ENCODE peak calls at places on chromosomes 16 and 17, in eight cellular contexts. V, J, Q, S, Z, I, B and N are unnamed samples.

GRCh38 chr17:74732042-74732846 is 4.8 kb upstream of the RAB37 start:
- DNase-seq in S (no peak), B (no peak), I (no peak), Q (no peak), V (no peak), Z (no peak), J (no peak), N (no peak)

GRCh38 chr16:57741660-57742191 is 6.2 kb downstream of the KATNB1 start:
- DNase-seq in Q (no peak), V (no peak), B (no peak), S (no peak), Z (no peak), J (no peak), I (no peak), N (no peak)

GRCh38 chr17:2174471-2175293 is 119.8 kb downstream of the HIC1 start:
- DNase-seq in Z (no peak), I (no peak), Q (peak), B (peak), V (peak), S (peak), J (no peak), N (no peak)

GRCh38 chr16:28884045-28884444 is 5.8 kb downstream of the ATP2A1 start:
- DNase-seq in Q (no peak), J (no peak), S (no peak), V (no peak), I (no peak), B (no peak), Z (no peak), N (no peak)

GRCh38 chr16:57409065-57409464 is 4.5 kb downstream of the CCL17 start:
- DNase-seq in B (no peak), J (no peak), S (no peak), V (no peak), I (no peak), Z (no peak), Q (no peak), N (no peak)

GRCh38 chr17:1976683-1977064 is 48.5 kb downstream of the RTN4RL1 start:
- DNase-seq in V (no peak), J (no peak), Q (no peak), S (no peak), B (no peak), I (no peak), Z (no peak), N (no peak)

GRCh38 chr16:69225136-69225535 is 38.2 kb downstream of the SNTB2 start:
- DNase-seq in S (no peak), Q (no peak), I (no peak), Z (no peak), J (no peak), V (no peak), B (no peak), N (no peak)

GRCh38 chr17:4205917-4206316 is 57.9 kb downstream of the ANKFY1 start:
- DNase-seq in V (no peak), B (no peak), Q (no peak), S (no peak), J (no peak), I (no peak), Z (no peak), N (no peak)

GRCh38 chr17:49849711-49850610 is 2.1 kb upstream of the TAC4 start:
- DNase-seq in I (no peak), Z (no peak), B (no peak), S (no peak), J (no peak), V (no peak), Q (no peak), N (no peak)

GRCh38 chr17:68238488-68238887 is 9.4 kb upstream of the AMZ2 start:
- DNase-seq in Q (no peak), B (no peak), J (no peak), V (no peak), Z (no peak), S (no peak), I (no peak), N (no peak)

GRCh38 chr17:50094753-50095616 is at the start of gene PDK2:
- DNase-seq in Z (peak), J (peak), Q (peak), S (peak), V (peak), I (peak), B (peak), N (no peak)

GRCh38 chr17:16980813-16981731 is 9.2 kb upstream of the TNFRSF13B start:
- DNase-seq in Q (no peak), I (peak), Z (no peak), V (no peak), B (no peak), S (peak), J (peak), N (no peak)

GRCh38 chr16:49858200-49859129 is 2.6 kb upstream of the ZNF423 start:
- DNase-seq in B (peak), I (no peak), V (peak), S (peak), Z (peak), J (no peak), Q (peak), N (no peak)

GRCh38 chr17:47295037-47295873 is 28.5 kb upstream of the EFCAB13 start:
- DNase-seq in Z (no peak), B (no peak), Q (no peak), S (no peak), J (no peak), V (no peak), I (no peak), N (no peak)

GRCh38 chr17:62750502-62751349 is 57.4 kb downstream of the MARCHF10 start:
- DNase-seq in Q (peak), S (no peak), B (no peak), J (no peak), V (peak), I (peak), Z (no peak), N (peak)

GRCh38 chr17:61597606-61598005 is 6.6 kb upstream of the NACA2 start:
- DNase-seq in J (no peak), Z (no peak), I (no peak), B (no peak), Q (no peak), V (no peak), S (no peak), N (no peak)

GRCh38 chr17:50660042-50660886 is 25.6 kb downstream of the ABCC3 start:
- DNase-seq in I (no peak), V (no peak), J (no peak), S (peak), Q (no peak), B (no peak), Z (peak), N (no peak)

GRCh38 chr17:57395721-57396321 is 139.5 kb downstream of the MSI2 start:
- DNase-seq in J (no peak), Z (no peak), B (no peak), I (no peak), S (no peak), Q (no peak), V (no peak), N (no peak)

GRCh38 chr16:83958137-83958810 is 5.2 kb downstream of the OSGIN1 start:
- DNase-seq in Q (no peak), I (peak), S (no peak), J (no peak), Z (no peak), V (no peak), B (no peak), N (no peak)

GRCh38 chr17:358491-359133 is 6.0 kb upstream of the RPH3AL start:
- DNase-seq in B (no peak), I (no peak), S (no peak), J (no peak), Q (no peak), Z (no peak), V (no peak), N (no peak)

GRCh38 chr17:4771519-4772234 is at the start of gene TM4SF5:
- DNase-seq in S (no peak), B (peak), Q (no peak), Z (no peak), I (peak), V (no peak), J (no peak), N (no peak)

GRCh38 chr16:64250866-64251265 is 871.0 kb downstream of the CDH11 start:
- DNase-seq in Z (no peak), J (no peak), I (no peak), B (no peak), Q (no peak), S (peak), V (peak), N (no peak)

GRCh38 chr17:79065105-79065670 is 9.4 kb upstream of the ENGASE start:
- DNase-seq in I (peak), J (no peak), V (peak), B (peak), Q (peak), Z (peak), S (peak), N (no peak)

GRCh38 chr17:74002241-74002640 is 201.2 kb upstream of the RPL38 start:
- DNase-seq in Z (no peak), B (no peak), J (no peak), Q (no peak), S (no peak), I (no peak), V (no peak), N (no peak)

GRCh38 chr17:79023886-79024771 is at the start of gene C1QTNF1:
- DNase-seq in B (peak), I (peak), Z (peak), Q (peak), J (no peak), S (peak), V (no peak), N (no peak)

GRCh38 chr16:56748191-56748590 is 18.3 kb downstream of the NUP93 start:
- DNase-seq in V (no peak), J (no peak), Z (no peak), B (no peak), Q (no peak), S (no peak), I (no peak), N (no peak)

GRCh38 chr16:65415460-65415859 is 293.6 kb upstream of the CDH11 start:
- DNase-seq in S (peak), V (peak), I (no peak), Z (no peak), B (no peak), Q (no peak), J (no peak), N (no peak)

GRCh38 chr16:78364501-78364900 is 265.0 kb downstream of the WWOX start:
- DNase-seq in J (no peak), Q (no peak), B (no peak), S (no peak), V (no peak), I (no peak), Z (no peak), N (no peak)

GRCh38 chr17:17191346-17191792 is 14.8 kb downstream of the PLD6 start:
- DNase-seq in I (peak), Z (no peak), J (no peak), Q (no peak), S (peak), B (no peak), V (peak), N (no peak)

GRCh38 chr16:85736924-85737323 is 14.0 kb downstream of the C16orf74 start:
- DNase-seq in V (no peak), B (no peak), Q (no peak), I (no peak), J (no peak), S (no peak), Z (no peak), N (no peak)

GRCh38 chr16:27325736-27326135 is 12.0 kb downstream of the IL4R start:
- DNase-seq in Z (no peak), I (no peak), J (no peak), B (no peak), Q (no peak), V (no peak), S (no peak), N (no peak)

GRCh38 chr17:7807206-7807605 is 26.8 kb upstream of the KDM6B start:
- DNase-seq in S (no peak), B (no peak), Q (no peak), J (no peak), Z (no peak), V (no peak), I (no peak), N (no peak)

GRCh38 chr16:10376229-10376628 is 9.6 kb upstream of the ATF7IP2 start:
- DNase-seq in S (no peak), J (no peak), B (no peak), Q (no peak), Z (no peak), I (no peak), V (no peak), N (no peak)

GRCh38 chr16:48172682-48173081 is 16.9 kb upstream of the ABCC12 start:
- DNase-seq in I (no peak), S (no peak), Q (no peak), Z (no peak), V (no peak), J (no peak), B (peak), N (no peak)

GRCh38 chr16:1003551-1004347 is 22.2 kb downstream of the SOX8 start:
- DNase-seq in B (no peak), Q (no peak), Z (no peak), I (no peak), V (peak), S (peak), J (no peak), N (no peak)

GRCh38 chr17:45425984-45426413 is 6.7 kb downstream of the ARHGAP27 start:
- DNase-seq in J (no peak), S (no peak), V (no peak), Q (no peak), Z (no peak), B (peak), I (no peak), N (no peak)

GRCh38 chr17:45423304-45423703 is 9.4 kb downstream of the ARHGAP27 start:
- DNase-seq in J (no peak), V (no peak), S (no peak), I (no peak), B (no peak), Z (no peak), Q (no peak), N (no peak)

GRCh38 chr17:45423936-45424335 is 8.7 kb downstream of the ARHGAP27 start:
- DNase-seq in I (no peak), Q (no peak), J (no peak), V (no peak), Z (no peak), B (no peak), S (no peak), N (no peak)

GRCh38 chr17:45425125-45425983 is 7.3 kb downstream of the ARHGAP27 start:
- DNase-seq in V (peak), S (peak), Q (peak), B (peak), J (no peak), I (peak), Z (peak), N (peak)

GRCh38 chr17:45424769-45425124 is 7.9 kb downstream of the ARHGAP27 start:
- DNase-seq in Z (no peak), Q (no peak), V (no peak), S (no peak), I (no peak), J (no peak), B (no peak), N (no peak)
- H3K4me2 ChIP-seq in Z (peak), Q (peak), V (no peak), S (no peak), I (peak), J (no peak), B (peak), N (peak)

DNA sequence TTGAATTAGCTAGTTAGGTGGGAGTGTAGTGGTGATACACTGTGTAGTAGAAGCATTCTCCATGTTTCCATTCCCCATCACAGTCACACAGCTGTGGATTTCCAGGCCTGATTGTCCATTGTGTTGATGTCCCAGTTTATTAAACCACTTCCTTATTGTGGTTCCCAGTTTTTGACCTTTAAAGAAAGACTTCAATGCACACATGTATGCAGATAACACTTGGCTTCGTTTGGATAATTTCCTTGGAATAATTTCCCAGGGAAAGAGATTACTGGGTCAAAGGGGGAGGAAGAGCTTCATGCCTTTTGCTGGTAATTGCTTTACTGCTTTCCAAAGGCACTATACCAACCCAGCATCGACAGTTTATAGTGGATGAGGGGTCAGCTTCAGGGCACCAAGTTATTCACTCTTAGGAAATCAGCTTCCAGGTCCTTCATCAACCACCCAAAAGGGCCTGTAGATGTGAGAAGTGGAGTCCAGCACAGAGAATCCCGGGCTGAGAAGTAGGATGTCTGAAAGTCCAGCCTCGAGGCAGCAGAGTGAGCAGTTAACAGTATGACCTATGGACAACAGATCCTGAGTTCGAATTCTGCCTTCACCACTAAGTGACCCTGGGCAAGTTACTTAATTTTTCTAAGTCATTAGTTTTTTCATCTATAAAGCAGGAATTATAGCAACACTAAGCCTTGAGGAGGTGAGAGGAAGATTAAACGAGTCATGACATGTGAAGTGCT is 31.3 kb upstream of the TNS4 start:
- DNase-seq in Q (no peak), J (no peak), Z (no peak), V (peak), S (no peak), I (no peak), B (no peak), N (no peak)
- H3K4me2 ChIP-seq in Q (no peak), J (peak), Z (peak), V (peak), S (peak), I (no peak), B (no peak), N (peak)

DNA sequence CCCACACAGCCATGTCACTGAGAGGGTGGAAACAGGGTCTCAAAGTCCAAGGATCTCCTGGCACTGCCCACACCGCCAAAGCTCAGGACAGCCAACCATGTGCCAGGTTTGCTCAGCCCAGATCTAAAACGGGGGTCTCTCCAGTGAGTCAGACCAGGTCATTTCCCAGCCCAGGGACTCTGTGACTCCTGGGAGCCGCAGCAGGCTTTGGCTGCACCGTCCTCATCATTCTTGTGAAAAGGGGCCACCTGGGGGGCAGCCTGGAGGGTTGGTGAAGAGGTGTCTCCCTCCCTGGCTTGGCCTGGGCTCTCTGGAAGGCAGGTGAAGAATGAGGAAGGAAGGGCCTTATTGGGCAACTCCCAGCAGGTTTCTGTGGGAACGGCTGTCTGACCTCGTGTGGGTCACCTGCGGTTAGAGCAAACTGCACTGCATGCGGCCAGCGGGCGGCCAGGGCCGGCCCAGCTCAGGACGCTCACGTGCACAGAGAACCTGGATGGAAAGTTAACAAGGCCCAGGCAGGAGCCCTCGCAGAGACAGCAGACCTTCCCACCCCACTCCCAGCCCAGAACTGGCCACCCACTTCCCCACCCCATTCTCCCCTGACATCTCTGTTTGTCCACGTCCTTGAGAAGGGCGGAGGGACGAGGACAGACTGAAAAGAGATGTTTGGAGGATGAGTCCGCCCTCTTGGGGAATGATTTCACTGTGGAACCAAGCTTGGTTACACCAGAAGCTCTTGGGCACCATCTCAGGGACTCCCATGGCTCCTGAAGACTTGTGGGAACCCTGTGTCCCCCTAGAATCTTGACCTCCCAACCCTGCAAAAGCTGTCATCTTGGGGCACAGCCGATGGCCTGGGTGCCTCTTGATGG is 25.6 kb upstream of the LITAF start:
- DNase-seq in J (no peak), Z (no peak), V (peak), B (peak), S (no peak), Q (peak), I (peak), N (no peak)
- H3K4me2 ChIP-seq in J (peak), Z (peak), V (no peak), B (no peak), S (no peak), Q (no peak), I (no peak), N (peak)

DNA sequence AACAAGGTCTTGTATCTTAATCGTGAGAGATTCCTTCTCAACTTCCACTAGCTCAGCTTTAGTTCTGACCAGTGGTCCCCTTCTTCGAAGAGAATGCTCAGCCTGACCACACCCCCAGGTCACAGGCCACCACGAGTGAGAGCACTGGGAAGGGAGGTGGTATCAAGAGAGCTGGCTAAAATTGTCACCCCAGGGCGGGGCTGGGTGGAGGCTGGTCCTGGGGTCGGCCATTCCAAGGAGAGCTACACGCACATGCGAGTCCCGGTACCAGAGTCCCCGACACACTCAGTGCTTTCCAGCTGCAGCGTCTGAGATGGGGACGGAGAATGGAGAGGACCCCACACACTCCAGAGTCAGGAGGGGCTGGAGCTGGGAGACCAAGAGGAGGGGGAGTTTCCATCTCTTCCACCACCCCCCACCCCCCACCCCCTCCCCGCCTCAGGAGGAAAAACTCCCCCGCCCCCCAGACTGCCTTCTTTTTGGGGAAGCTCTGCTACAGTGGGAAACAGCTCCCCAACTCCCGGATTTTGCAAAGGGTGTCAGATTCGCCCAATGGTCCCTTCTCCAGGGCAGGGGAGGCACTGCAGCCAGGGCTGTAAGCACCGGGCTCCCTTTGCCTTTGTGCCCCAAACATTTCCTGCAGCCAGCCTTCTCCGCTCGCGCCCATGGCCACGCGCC is 1.6 kb downstream of the C1QL1 start:
- DNase-seq in V (no peak), J (no peak), B (no peak), S (no peak), Z (no peak), Q (peak), I (no peak), N (no peak)
- H3K4me2 ChIP-seq in V (no peak), J (no peak), B (peak), S (no peak), Z (no peak), Q (peak), I (peak), N (no peak)

GRCh38 chr17:19579867-19580565 is 46.4 kb downstream of the SLC47A1 start:
- DNase-seq in S (peak), V (peak), J (no peak), I (no peak), B (no peak), Z (no peak), Q (peak), N (no peak)

GRCh38 chr17:19578545-19578944 is 44.9 kb downstream of the SLC47A1 start:
- DNase-seq in J (no peak), S (peak), V (no peak), Z (no peak), Q (no peak), I (no peak), B (no peak), N (no peak)

GRCh38 chr17:19574956-19575355 is 41.3 kb downstream of the SLC47A1 start:
- DNase-seq in J (no peak), V (no peak), B (no peak), Q (no peak), I (no peak), S (peak), Z (no peak), N (no peak)

GRCh38 chr17:19583871-19584270 is 50.2 kb downstream of the SLC47A1 start:
- DNase-seq in J (no peak), B (no peak), I (no peak), Q (no peak), Z (no peak), S (no peak), V (no peak), N (no peak)

GRCh38 chr17:19579192-19579668 is 45.6 kb downstream of the SLC47A1 start:
- DNase-seq in Q (peak), B (no peak), J (no peak), V (no peak), I (no peak), Z (no peak), S (no peak), N (no peak)
- H3K4me2 ChIP-seq in Q (peak), B (peak), J (no peak), V (no peak), I (peak), Z (no peak), S (no peak), N (no peak)